ENCODE peak calls at places on chromosomes 7 and 10, in four cellular contexts. One of them, this sample, is unnamed.

GRCh38 chr7:139698879-139699278 is 78.9 kb downstream of the HIPK2 start:
- DNase-seq in left colon: no peak
- DNase-seq in CMK: no peak
- DNase-seq in prostate gland: no peak
- DNase-seq in this sample: no peak

GRCh38 chr10:123377883-123378282 is 223.7 kb downstream of the BUB3 start:
- DNase-seq in CMK: no peak
- DNase-seq in left colon: no peak
- DNase-seq in prostate gland: no peak
- DNase-seq in this sample: no peak

GRCh38 chr7:20393021-20394015 is 62.6 kb downstream of the ITGB8 start:
- DNase-seq in CMK: no peak
- DNase-seq in left colon: no peak
- DNase-seq in prostate gland: no peak
- DNase-seq in this sample: no peak

GRCh38 chr7:136018104-136018503 is 40.9 kb upstream of the MTPN start:
- DNase-seq in CMK: no peak
- DNase-seq in left colon: no peak
- DNase-seq in prostate gland: no peak
- DNase-seq in this sample: no peak

GRCh38 chr7:85928500-85928899 is 715.2 kb upstream of the GRM3 start:
- DNase-seq in left colon: no peak
- DNase-seq in prostate gland: no peak
- DNase-seq in CMK: no peak
- DNase-seq in this sample: no peak

GRCh38 chr7:46461334-46461777 is 540.3 kb upstream of the IGFBP3 start:
- DNase-seq in left colon: no peak
- DNase-seq in prostate gland: no peak
- DNase-seq in CMK: peak; percentile 90
- DNase-seq in this sample: no peak

GRCh38 chr7:125780153-125780552 is 850.5 kb upstream of the POT1 start:
- DNase-seq in CMK: no peak
- DNase-seq in left colon: no peak
- DNase-seq in prostate gland: no peak
- DNase-seq in this sample: no peak

GRCh38 chr7:116588225-116588624 is 63.4 kb downstream of the CAV1 start:
- DNase-seq in prostate gland: no peak
- DNase-seq in left colon: no peak
- DNase-seq in CMK: no peak
- DNase-seq in this sample: no peak

GRCh38 chr7:5827755-5828154 is 46.3 kb upstream of the RNF216 start:
- DNase-seq in CMK: no peak
- DNase-seq in left colon: no peak
- DNase-seq in prostate gland: no peak
- DNase-seq in this sample: no peak

GRCh38 chr10:99330675-99330924 is 1.4 kb downstream of the CNNM1 start:
- DNase-seq in left colon: no peak
- DNase-seq in CMK: no peak
- DNase-seq in prostate gland: no peak
- DNase-seq in this sample: no peak

GRCh38 chr7:30285067-30285530 is 702 bp downstream of the ZNRF2 start:
- DNase-seq in prostate gland: peak; percentile 10
- DNase-seq in CMK: no peak
- DNase-seq in left colon: no peak
- DNase-seq in this sample: no peak

This sample was measured in glomerular endothelial cell.